ENCODE peak calls at places on chromosomes 2 and 18, in four cellular contexts. A is stomach, T is gastrocnemius medialis, S is uterus. B is an unnamed sample.

GRCh38 chr2:196160101-196160500 is 11.3 kb downstream of the STK17B start:
- DNase-seq in T (peak; percentile 19), A (no peak), S (no peak), B (peak; percentile 76)

GRCh38 chr18:70135604-70136003 is 69.9 kb downstream of the RTTN start:
- DNase-seq in T (no peak), S (no peak), A (no peak), B (no peak)

GRCh38 chr18:77073336-77074093 is 59.1 kb downstream of the MBP start:
- DNase-seq in T (no peak), A (no peak), S (no peak), B (no peak)

GRCh38 chr2:120291464-120292311 is 39.0 kb downstream of the RALB start:
- DNase-seq in A (no peak), S (no peak), T (no peak), B (no peak)

GRCh38 chr18:37396981-37397720 is 168.4 kb downstream of the CELF4 start:
- DNase-seq in T (no peak), S (no peak), A (no peak), B (no peak)

GRCh38 chr2:226865273-226865672 is 29.4 kb downstream of the RHBDD1 start:
- DNase-seq in T (no peak), S (no peak), A (no peak), B (no peak)

GRCh38 chr2:98559581-98559980 is 48.7 kb downstream of the COA5 start:
- DNase-seq in T (no peak), A (no peak), S (no peak), B (no peak)

GRCh38 chr2:180385601-180386201 is 378.6 kb upstream of the CWC22 start:
- DNase-seq in S (no peak), T (no peak), A (no peak), B (no peak)

GRCh38 chr2:232343816-232344215 is 34.7 kb upstream of the ALPP start:
- DNase-seq in A (no peak), S (no peak), T (no peak), B (no peak)

GRCh38 chr2:205902041-205902898 is 183.7 kb downstream of the INO80D start:
- DNase-seq in T (no peak), S (no peak), A (no peak), B (no peak)

GRCh38 chr18:69948919-69949537 is 1.4 kb upstream of the CD226 start:
- DNase-seq in T (peak; percentile 21), A (peak; percentile 30), S (no peak), B (peak; percentile 69)

GRCh38 chr2:101759162-101759561 is 61.7 kb downstream of the MAP4K4 start:
- DNase-seq in S (peak; percentile 46), T (no peak), A (no peak), B (no peak)

GRCh38 chr2:219207884-219208740 is 1.5 kb downstream of the ZFAND2B start:
- DNase-seq in S (no peak), A (no peak), T (no peak), B (no peak)

DNA sequence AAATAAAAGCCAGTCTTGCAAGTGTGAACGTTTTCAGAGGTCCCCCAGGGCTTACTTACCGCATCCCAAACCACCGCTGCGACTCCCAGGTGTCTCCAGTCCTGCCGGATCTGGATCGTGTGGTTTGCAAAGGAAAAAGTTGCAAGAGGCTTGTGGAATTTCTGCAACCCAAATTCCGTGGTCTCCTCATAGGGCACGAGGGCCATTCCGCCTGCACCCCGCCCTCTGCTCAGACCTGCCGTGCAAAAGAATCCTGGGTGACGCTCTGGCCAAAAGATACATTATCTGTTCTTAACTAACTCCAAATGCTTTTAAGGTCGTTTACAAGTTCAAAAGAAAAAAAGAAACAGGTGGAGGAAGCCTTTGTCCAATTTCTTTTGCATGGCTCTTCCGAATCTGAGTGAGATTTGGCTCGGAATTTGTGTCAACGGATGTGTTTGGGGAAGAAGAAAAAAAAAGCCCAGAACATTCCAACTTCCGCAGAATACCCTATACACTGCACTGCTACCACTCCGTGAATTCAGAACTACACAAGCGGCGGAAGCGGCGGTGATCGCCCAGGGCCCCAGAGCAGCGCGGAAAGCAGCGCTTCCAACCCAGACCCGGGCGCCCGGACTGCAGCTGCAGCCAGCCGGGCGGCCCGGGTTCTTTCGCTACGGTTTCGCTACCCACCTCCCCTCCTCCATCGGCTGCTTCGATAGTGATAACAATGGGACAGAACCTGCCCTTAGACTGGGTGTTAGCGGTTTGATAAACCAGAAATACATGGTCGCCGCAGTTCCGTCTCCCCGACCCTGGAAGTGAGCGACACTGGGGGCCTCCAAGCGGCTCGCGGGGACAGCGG is 802 bp downstream of the METTL21A start:
- DNase-seq in S (peak; percentile 51), A (peak; percentile 77), T (peak; percentile 28), B (peak; percentile 87)
- TF ChIP-seq POLR2A in S (peak; percentile 48), A (no peak), T (no peak), B (peak; percentile 48)

DNA sequence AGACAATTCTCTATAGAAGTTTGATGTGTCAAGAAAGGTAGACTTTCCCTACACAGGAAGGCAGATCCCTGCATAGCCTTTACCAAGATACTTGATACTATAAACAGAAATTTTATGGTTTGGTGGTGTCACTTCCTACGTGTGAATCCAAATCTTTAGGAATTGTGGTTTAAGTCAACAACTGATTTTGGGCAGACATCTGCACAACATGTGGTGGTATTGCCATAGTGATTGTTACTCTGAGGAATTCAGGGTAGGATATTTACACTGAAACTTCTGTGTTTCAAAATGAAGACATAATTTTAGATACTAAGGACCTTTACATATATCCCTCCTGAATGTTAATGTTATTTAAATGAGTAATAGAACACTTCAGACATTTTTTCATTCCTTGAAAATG is 77.0 kb downstream of the MDH1 start:
- DNase-seq in S (no peak), A (no peak), T (no peak), B (no peak)
- H3K27ac ChIP-seq in S (no peak overlapping the region), A (no peak overlapping the region), T (no peak overlapping the region), B (no peak overlapping the region)

GRCh38 chr2:112939425-112939824 is 28.5 kb downstream of the IL37 start:
- DNase-seq in A (peak; percentile 71), T (no peak), S (no peak), B (no peak)

GRCh38 chr2:112944971-112945370 is 32.8 kb upstream of the IL36G start:
- DNase-seq in A (no peak), T (no peak), S (no peak), B (no peak)

GRCh38 chr2:112940859-112941258 is 29.9 kb downstream of the IL37 start:
- DNase-seq in S (no peak), A (no peak), T (no peak), B (no peak)

GRCh38 chr2:112941753-112942653 is 31.0 kb downstream of the IL37 start:
- DNase-seq in S (peak; percentile 23), T (no peak), A (peak; percentile 81), B (peak; percentile 85)

DNA sequence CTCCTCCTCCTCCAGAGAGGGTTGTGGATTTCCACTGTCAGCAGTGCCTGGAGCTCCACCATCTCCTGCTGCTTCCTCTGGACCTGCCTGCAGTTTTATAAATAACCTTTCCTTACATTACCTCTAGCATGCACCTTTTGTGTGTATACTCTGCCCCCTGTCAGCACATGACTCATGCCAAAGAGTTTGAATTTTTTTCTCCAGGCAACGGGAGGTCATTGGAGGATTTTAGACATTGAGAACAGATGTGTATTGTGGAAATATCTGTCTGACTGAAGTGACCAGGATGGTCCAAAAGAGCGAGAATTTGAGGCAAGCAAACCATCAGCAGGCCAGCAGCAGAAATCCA is 31.7 kb downstream of the IL37 start:
- DNase-seq in S (no peak), A (no peak), T (no peak), B (no peak)
- TF ChIP-seq CTCF in S (no peak), A (no peak), T (no peak), B (no peak)

DNA sequence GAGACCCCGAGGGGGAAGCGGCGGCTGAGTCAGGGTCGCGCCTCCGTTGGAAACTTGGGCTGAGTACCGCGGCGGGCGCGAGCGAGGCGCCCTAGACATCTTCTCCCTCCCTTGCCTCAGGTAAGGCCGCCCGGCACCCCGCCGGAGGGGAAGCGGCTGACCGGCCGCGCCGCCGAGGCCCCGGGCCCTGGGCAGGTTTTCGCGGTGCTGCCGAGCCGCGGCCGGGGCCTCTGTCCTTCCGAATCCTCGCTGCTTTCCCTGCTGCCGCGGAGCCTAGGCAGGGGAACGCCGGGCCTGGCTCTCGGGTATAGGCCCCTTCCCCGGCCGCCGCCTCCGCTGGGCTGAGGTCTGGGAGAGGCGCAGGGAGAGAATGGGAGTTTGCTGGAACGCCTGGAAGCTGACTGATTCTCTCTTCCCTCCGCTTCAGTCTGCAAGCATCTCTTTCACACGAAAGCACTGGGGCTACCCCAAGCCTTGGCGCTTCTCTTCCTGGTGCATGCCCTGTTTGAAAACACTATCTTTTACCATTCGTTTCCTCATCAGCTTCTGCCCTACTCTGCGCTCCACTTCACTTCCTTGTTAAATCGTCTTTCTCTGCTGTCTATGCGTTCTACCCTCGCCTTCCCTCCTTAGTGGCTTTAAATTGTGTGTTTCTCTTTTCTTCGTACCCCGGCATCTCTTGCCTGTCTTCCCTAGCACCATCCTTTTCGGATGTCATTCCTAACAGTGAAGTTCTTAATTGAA is 652 bp downstream of the PPM1B start:
- DNase-seq in T (peak; percentile 45), A (peak; percentile 41), S (no peak), B (peak; percentile 73)
- TF ChIP-seq POLR2A in T (no peak), A (no peak), S (no peak), B (peak; percentile 29)

DNA sequence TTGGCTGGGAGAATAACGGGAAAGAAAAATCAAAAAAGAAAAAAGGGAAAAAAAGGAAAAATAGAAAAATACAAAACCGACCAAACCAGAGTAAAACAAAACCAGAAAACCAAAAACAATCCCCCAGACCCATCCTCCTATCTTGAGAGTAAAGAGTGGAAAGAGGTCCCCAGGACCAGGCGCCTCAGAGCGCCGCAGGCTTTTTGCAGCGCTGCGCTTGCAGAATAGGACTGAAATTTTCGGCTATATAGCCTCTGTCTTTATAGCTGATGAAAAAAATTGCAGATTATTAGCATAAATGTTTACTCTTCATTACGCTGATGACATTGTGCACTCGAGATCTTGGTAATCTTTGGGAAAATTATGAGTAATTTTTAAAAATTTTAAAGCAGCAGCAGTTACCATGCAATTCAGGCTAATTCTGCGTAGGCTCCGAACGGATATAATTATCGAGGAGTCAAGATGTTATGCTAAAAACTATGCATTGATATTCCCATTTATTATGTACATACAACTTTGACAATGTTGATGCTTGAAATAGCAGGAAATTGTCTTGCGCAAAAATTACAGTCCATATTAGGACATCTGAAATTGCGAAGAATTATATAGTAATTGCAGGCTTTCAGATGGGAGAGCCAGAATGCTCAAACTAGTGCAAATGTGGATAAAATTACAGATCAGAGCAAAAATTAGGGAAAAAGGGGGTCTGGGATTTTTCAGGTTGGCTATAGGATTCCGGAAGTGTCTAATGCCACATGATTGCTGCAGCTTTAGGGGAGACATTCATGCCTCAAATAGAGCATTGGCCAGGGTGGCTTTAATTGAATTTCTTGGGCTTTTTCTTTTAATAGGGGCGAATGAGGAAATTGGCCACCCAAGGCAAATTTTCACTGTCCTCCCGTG is 8.4 kb downstream of the DLX1 start:
- DNase-seq in S (no peak), A (no peak), T (no peak), B (no peak)
- H3K27ac ChIP-seq in S (no peak overlapping the region), A (no peak overlapping the region), T (no peak overlapping the region), B (no peak overlapping the region)

DNA sequence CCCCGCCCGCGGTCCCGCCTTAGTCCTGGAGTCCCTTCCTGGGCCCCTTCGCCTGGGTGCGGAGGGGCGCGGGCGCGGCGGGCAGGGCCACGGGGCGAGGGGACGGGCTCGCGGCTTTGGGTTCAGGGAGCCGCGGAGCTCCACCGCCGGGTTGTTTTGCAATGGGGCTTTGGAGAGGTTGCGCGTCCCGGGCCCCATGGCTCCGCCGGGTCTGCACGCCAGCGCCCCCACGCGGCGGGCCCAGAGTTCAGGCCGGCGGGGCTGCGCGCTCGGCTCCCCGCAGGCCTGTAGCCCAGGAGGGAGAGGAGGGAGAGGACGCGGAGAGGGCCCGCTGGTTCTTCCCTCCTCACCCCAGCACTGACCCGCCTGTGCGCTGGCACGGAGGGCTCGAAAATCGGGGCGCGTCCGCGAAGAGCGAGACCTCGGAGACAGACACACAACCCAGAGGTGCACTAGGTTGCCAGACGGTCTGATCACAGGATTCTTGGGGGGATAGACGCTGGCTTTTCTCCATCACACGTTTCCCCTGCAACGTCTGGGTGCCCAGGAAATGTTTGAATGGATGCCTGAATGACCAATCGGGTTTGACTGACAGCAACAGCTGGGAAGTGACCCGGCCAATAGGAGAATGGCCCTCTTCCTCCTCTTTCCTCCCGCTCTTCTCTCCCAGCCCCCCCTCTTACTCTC is 4.9 kb upstream of the SIX2 start:
- DNase-seq in A (peak; percentile 43), T (peak; percentile 62), S (peak; percentile 31), B (no peak)
- TF ChIP-seq CTCF in A (peak; percentile 56), T (peak; percentile 75), S (peak; percentile 25), B (no peak)